ENCODE peak calls at places on chromosomes 12 and 14, in eight cellular contexts. One of them, this sample, is unnamed.

GRCh38 chr14:90288646-90289355 is 32.4 kb downstream of the PSMC1 start:
- DNase-seq in GM23248: no peak
- DNase-seq in HuH-7.5: no peak
- DNase-seq in stimulated activated CD4-positive, alpha-beta T cell treated with anti-CD3 and anti-CD28 coated beads, Interleukin-1b, Interleukin-23, amount 100 ng/mL, for 1 hour: no peak
- DNase-seq in HT-29: no peak
- DNase-seq in activated T-cell treated with anti-CD3 and anti-CD28 coated beads for 1 hour: no peak
- DNase-seq in 8988T: no peak
- DNase-seq in amniotic stem cell: no peak
- DNase-seq in this sample: peak; percentile 25

GRCh38 chr12:55926738-55927587 is 731 bp downstream of the PYM1 start:
- DNase-seq in stimulated activated CD4-positive, alpha-beta T cell treated with anti-CD3 and anti-CD28 coated beads, Interleukin-1b, Interleukin-23, amount 100 ng/mL, for 1 hour: peak; percentile 74
- DNase-seq in 8988T: peak; percentile 94
- DNase-seq in GM23248: peak; percentile 91
- DNase-seq in HuH-7.5: peak; percentile 95
- DNase-seq in activated T-cell treated with anti-CD3 and anti-CD28 coated beads for 1 hour: peak; percentile 84
- DNase-seq in amniotic stem cell: peak; percentile 88
- DNase-seq in HT-29: peak; percentile 93
- DNase-seq in this sample: peak; percentile 91

GRCh38 chr14:89221109-89221508 is 195.9 kb downstream of the FOXN3 start:
- DNase-seq in HuH-7.5: no peak
- DNase-seq in HT-29: peak; percentile 38
- DNase-seq in activated T-cell treated with anti-CD3 and anti-CD28 coated beads for 1 hour: no peak
- DNase-seq in amniotic stem cell: peak; percentile 25
- DNase-seq in 8988T: no peak
- DNase-seq in GM23248: peak; percentile 77
- DNase-seq in stimulated activated CD4-positive, alpha-beta T cell treated with anti-CD3 and anti-CD28 coated beads, Interleukin-1b, Interleukin-23, amount 100 ng/mL, for 1 hour: no peak
- DNase-seq in this sample: peak; percentile 84

GRCh38 chr12:69657376-69658137 is 41.5 kb downstream of the BEST3 start:
- DNase-seq in HT-29: no peak
- DNase-seq in 8988T: no peak
- DNase-seq in stimulated activated CD4-positive, alpha-beta T cell treated with anti-CD3 and anti-CD28 coated beads, Interleukin-1b, Interleukin-23, amount 100 ng/mL, for 1 hour: no peak
- DNase-seq in amniotic stem cell: no peak
- DNase-seq in activated T-cell treated with anti-CD3 and anti-CD28 coated beads for 1 hour: no peak
- DNase-seq in GM23248: no peak
- DNase-seq in HuH-7.5: peak; percentile 45
- DNase-seq in this sample: peak; percentile 67

GRCh38 chr14:59354666-59355065 is 110.5 kb downstream of the GPR135 start:
- DNase-seq in HuH-7.5: no peak
- DNase-seq in stimulated activated CD4-positive, alpha-beta T cell treated with anti-CD3 and anti-CD28 coated beads, Interleukin-1b, Interleukin-23, amount 100 ng/mL, for 1 hour: no peak
- DNase-seq in HT-29: no peak
- DNase-seq in GM23248: peak; percentile 75
- DNase-seq in activated T-cell treated with anti-CD3 and anti-CD28 coated beads for 1 hour: no peak
- DNase-seq in 8988T: no peak
- DNase-seq in amniotic stem cell: no peak
- DNase-seq in this sample: peak; percentile 88

GRCh38 chr12:54126696-54127537 is 61.9 kb downstream of the SMUG1 start:
- DNase-seq in HT-29: no peak
- DNase-seq in stimulated activated CD4-positive, alpha-beta T cell treated with anti-CD3 and anti-CD28 coated beads, Interleukin-1b, Interleukin-23, amount 100 ng/mL, for 1 hour: no peak
- DNase-seq in activated T-cell treated with anti-CD3 and anti-CD28 coated beads for 1 hour: no peak
- DNase-seq in GM23248: peak; percentile 83
- DNase-seq in amniotic stem cell: no peak
- DNase-seq in 8988T: no peak
- DNase-seq in HuH-7.5: peak; percentile 57
- DNase-seq in this sample: no peak

GRCh38 chr12:42442888-42443287 is 116.9 kb downstream of the PPHLN1 start:
- DNase-seq in stimulated activated CD4-positive, alpha-beta T cell treated with anti-CD3 and anti-CD28 coated beads, Interleukin-1b, Interleukin-23, amount 100 ng/mL, for 1 hour: no peak
- DNase-seq in HT-29: no peak
- DNase-seq in HuH-7.5: no peak
- DNase-seq in amniotic stem cell: no peak
- DNase-seq in 8988T: no peak
- DNase-seq in activated T-cell treated with anti-CD3 and anti-CD28 coated beads for 1 hour: no peak
- DNase-seq in GM23248: no peak
- DNase-seq in this sample: no peak

GRCh38 chr12:41907036-41907435 is 237.6 kb downstream of the GXYLT1 start:
- DNase-seq in amniotic stem cell: no peak
- DNase-seq in HuH-7.5: no peak
- DNase-seq in GM23248: no peak
- DNase-seq in stimulated activated CD4-positive, alpha-beta T cell treated with anti-CD3 and anti-CD28 coated beads, Interleukin-1b, Interleukin-23, amount 100 ng/mL, for 1 hour: no peak
- DNase-seq in activated T-cell treated with anti-CD3 and anti-CD28 coated beads for 1 hour: no peak
- DNase-seq in 8988T: no peak
- DNase-seq in HT-29: no peak
- DNase-seq in this sample: no peak

GRCh38 chr12:92339198-92339821 is 193.7 kb upstream of the BTG1 start:
- DNase-seq in 8988T: no peak
- DNase-seq in activated T-cell treated with anti-CD3 and anti-CD28 coated beads for 1 hour: no peak
- DNase-seq in HuH-7.5: no peak
- DNase-seq in HT-29: no peak
- DNase-seq in amniotic stem cell: no peak
- DNase-seq in stimulated activated CD4-positive, alpha-beta T cell treated with anti-CD3 and anti-CD28 coated beads, Interleukin-1b, Interleukin-23, amount 100 ng/mL, for 1 hour: no peak
- DNase-seq in GM23248: no peak
- DNase-seq in this sample: no peak

GRCh38 chr12:9794484-9795063 is 32.7 kb upstream of the KLRF1 start:
- DNase-seq in 8988T: no peak
- DNase-seq in HuH-7.5: no peak
- DNase-seq in activated T-cell treated with anti-CD3 and anti-CD28 coated beads for 1 hour: no peak
- DNase-seq in stimulated activated CD4-positive, alpha-beta T cell treated with anti-CD3 and anti-CD28 coated beads, Interleukin-1b, Interleukin-23, amount 100 ng/mL, for 1 hour: no peak
- DNase-seq in GM23248: no peak
- DNase-seq in amniotic stem cell: no peak
- DNase-seq in HT-29: no peak
- DNase-seq in this sample: no peak

GRCh38 chr12:5318874-5319273 is 113.0 kb upstream of the NTF3 start:
- DNase-seq in stimulated activated CD4-positive, alpha-beta T cell treated with anti-CD3 and anti-CD28 coated beads, Interleukin-1b, Interleukin-23, amount 100 ng/mL, for 1 hour: no peak
- DNase-seq in 8988T: no peak
- DNase-seq in GM23248: peak; percentile 88
- DNase-seq in activated T-cell treated with anti-CD3 and anti-CD28 coated beads for 1 hour: no peak
- DNase-seq in HT-29: no peak
- DNase-seq in amniotic stem cell: peak; percentile 12
- DNase-seq in HuH-7.5: no peak
- DNase-seq in this sample: peak; percentile 87

GRCh38 chr12:39935839-39936238 is 170.0 kb downstream of the SLC2A13 start:
- DNase-seq in amniotic stem cell: no peak
- DNase-seq in activated T-cell treated with anti-CD3 and anti-CD28 coated beads for 1 hour: no peak
- DNase-seq in GM23248: no peak
- DNase-seq in HuH-7.5: no peak
- DNase-seq in 8988T: no peak
- DNase-seq in HT-29: no peak
- DNase-seq in stimulated activated CD4-positive, alpha-beta T cell treated with anti-CD3 and anti-CD28 coated beads, Interleukin-1b, Interleukin-23, amount 100 ng/mL, for 1 hour: no peak
- DNase-seq in this sample: no peak

GRCh38 chr12:23621910-23622309 is 327.6 kb downstream of the SOX5 start:
- DNase-seq in GM23248: no peak
- DNase-seq in HT-29: no peak
- DNase-seq in stimulated activated CD4-positive, alpha-beta T cell treated with anti-CD3 and anti-CD28 coated beads, Interleukin-1b, Interleukin-23, amount 100 ng/mL, for 1 hour: no peak
- DNase-seq in amniotic stem cell: no peak
- DNase-seq in HuH-7.5: no peak
- DNase-seq in 8988T: no peak
- DNase-seq in activated T-cell treated with anti-CD3 and anti-CD28 coated beads for 1 hour: no peak
- DNase-seq in this sample: no peak

GRCh38 chr12:20950248-20950647 is 139.7 kb downstream of the SLCO1B3 start:
- DNase-seq in GM23248: peak; percentile 36
- DNase-seq in 8988T: no peak
- DNase-seq in HT-29: peak; percentile 56
- DNase-seq in stimulated activated CD4-positive, alpha-beta T cell treated with anti-CD3 and anti-CD28 coated beads, Interleukin-1b, Interleukin-23, amount 100 ng/mL, for 1 hour: no peak
- DNase-seq in activated T-cell treated with anti-CD3 and anti-CD28 coated beads for 1 hour: no peak
- DNase-seq in amniotic stem cell: no peak
- DNase-seq in HuH-7.5: peak; percentile 3
- DNase-seq in this sample: no peak

GRCh38 chr12:77560714-77561113 is 270.0 kb upstream of the NAV3 start:
- DNase-seq in amniotic stem cell: no peak
- DNase-seq in HuH-7.5: no peak
- DNase-seq in GM23248: no peak
- DNase-seq in 8988T: no peak
- DNase-seq in HT-29: no peak
- DNase-seq in stimulated activated CD4-positive, alpha-beta T cell treated with anti-CD3 and anti-CD28 coated beads, Interleukin-1b, Interleukin-23, amount 100 ng/mL, for 1 hour: no peak
- DNase-seq in activated T-cell treated with anti-CD3 and anti-CD28 coated beads for 1 hour: no peak
- DNase-seq in this sample: no peak

GRCh38 chr12:39272934-39273770 is 169.8 kb downstream of the KIF21A start:
- DNase-seq in activated T-cell treated with anti-CD3 and anti-CD28 coated beads for 1 hour: no peak
- DNase-seq in GM23248: peak; percentile 66
- DNase-seq in HT-29: peak; percentile 70
- DNase-seq in HuH-7.5: peak; percentile 13
- DNase-seq in amniotic stem cell: peak; percentile 6
- DNase-seq in 8988T: no peak
- DNase-seq in stimulated activated CD4-positive, alpha-beta T cell treated with anti-CD3 and anti-CD28 coated beads, Interleukin-1b, Interleukin-23, amount 100 ng/mL, for 1 hour: no peak
- DNase-seq in this sample: peak; percentile 3

GRCh38 chr12:132559652-132560420 is 50.5 kb downstream of the LRCOL1 start:
- DNase-seq in HT-29: peak; percentile 64
- DNase-seq in GM23248: peak; percentile 65
- DNase-seq in stimulated activated CD4-positive, alpha-beta T cell treated with anti-CD3 and anti-CD28 coated beads, Interleukin-1b, Interleukin-23, amount 100 ng/mL, for 1 hour: no peak
- DNase-seq in amniotic stem cell: peak; percentile 5
- DNase-seq in HuH-7.5: peak; percentile 91
- DNase-seq in 8988T: peak; percentile 97
- DNase-seq in activated T-cell treated with anti-CD3 and anti-CD28 coated beads for 1 hour: no peak
- DNase-seq in this sample: peak; percentile 36

GRCh38 chr12:117012189-117012805 is 86.9 kb downstream of the TESC start:
- DNase-seq in HuH-7.5: no peak
- DNase-seq in HT-29: no peak
- DNase-seq in amniotic stem cell: no peak
- DNase-seq in GM23248: peak; percentile 71
- DNase-seq in stimulated activated CD4-positive, alpha-beta T cell treated with anti-CD3 and anti-CD28 coated beads, Interleukin-1b, Interleukin-23, amount 100 ng/mL, for 1 hour: no peak
- DNase-seq in activated T-cell treated with anti-CD3 and anti-CD28 coated beads for 1 hour: no peak
- DNase-seq in 8988T: no peak
- DNase-seq in this sample: peak; percentile 41

GRCh38 chr14:61925043-61925442 is 162.8 kb downstream of the SNAPC1 start:
- DNase-seq in 8988T: no peak
- DNase-seq in HuH-7.5: no peak
- DNase-seq in HT-29: peak; percentile 6
- DNase-seq in activated T-cell treated with anti-CD3 and anti-CD28 coated beads for 1 hour: no peak
- DNase-seq in stimulated activated CD4-positive, alpha-beta T cell treated with anti-CD3 and anti-CD28 coated beads, Interleukin-1b, Interleukin-23, amount 100 ng/mL, for 1 hour: no peak
- DNase-seq in amniotic stem cell: no peak
- DNase-seq in GM23248: peak; percentile 38
- DNase-seq in this sample: peak; percentile 29

GRCh38 chr12:54213084-54213483 is 24.3 kb upstream of the SMUG1 start:
- DNase-seq in HT-29: no peak
- DNase-seq in activated T-cell treated with anti-CD3 and anti-CD28 coated beads for 1 hour: no peak
- DNase-seq in GM23248: peak; percentile 56
- DNase-seq in stimulated activated CD4-positive, alpha-beta T cell treated with anti-CD3 and anti-CD28 coated beads, Interleukin-1b, Interleukin-23, amount 100 ng/mL, for 1 hour: no peak
- DNase-seq in amniotic stem cell: no peak
- DNase-seq in HuH-7.5: no peak
- DNase-seq in 8988T: no peak
- DNase-seq in this sample: no peak

GRCh38 chr12:42173961-42174521 is 29.4 kb upstream of the GXYLT1 start:
- DNase-seq in stimulated activated CD4-positive, alpha-beta T cell treated with anti-CD3 and anti-CD28 coated beads, Interleukin-1b, Interleukin-23, amount 100 ng/mL, for 1 hour: no peak
- DNase-seq in 8988T: no peak
- DNase-seq in amniotic stem cell: no peak
- DNase-seq in HT-29: no peak
- DNase-seq in activated T-cell treated with anti-CD3 and anti-CD28 coated beads for 1 hour: no peak
- DNase-seq in GM23248: no peak
- DNase-seq in HuH-7.5: no peak
- DNase-seq in this sample: no peak

GRCh38 chr12:49793620-49794019 is 34.6 kb downstream of the NCKAP5L start:
- DNase-seq in activated T-cell treated with anti-CD3 and anti-CD28 coated beads for 1 hour: no peak
- DNase-seq in HT-29: no peak
- DNase-seq in 8988T: no peak
- DNase-seq in GM23248: no peak
- DNase-seq in HuH-7.5: no peak
- DNase-seq in amniotic stem cell: no peak
- DNase-seq in stimulated activated CD4-positive, alpha-beta T cell treated with anti-CD3 and anti-CD28 coated beads, Interleukin-1b, Interleukin-23, amount 100 ng/mL, for 1 hour: no peak
- DNase-seq in this sample: no peak

GRCh38 chr12:65926119-65927004 is 102.1 kb downstream of the HMGA2 start:
- DNase-seq in activated T-cell treated with anti-CD3 and anti-CD28 coated beads for 1 hour: no peak
- DNase-seq in amniotic stem cell: no peak
- DNase-seq in HT-29: peak; percentile 75
- DNase-seq in HuH-7.5: no peak
- DNase-seq in 8988T: no peak
- DNase-seq in stimulated activated CD4-positive, alpha-beta T cell treated with anti-CD3 and anti-CD28 coated beads, Interleukin-1b, Interleukin-23, amount 100 ng/mL, for 1 hour: no peak
- DNase-seq in GM23248: no peak
- DNase-seq in this sample: no peak

GRCh38 chr14:44960646-44961045 is 1.1 kb downstream of the KLHL28 start:
- DNase-seq in amniotic stem cell: no peak
- DNase-seq in HuH-7.5: no peak
- DNase-seq in 8988T: no peak
- DNase-seq in HT-29: no peak
- DNase-seq in activated T-cell treated with anti-CD3 and anti-CD28 coated beads for 1 hour: no peak
- DNase-seq in GM23248: peak; percentile 58
- DNase-seq in stimulated activated CD4-positive, alpha-beta T cell treated with anti-CD3 and anti-CD28 coated beads, Interleukin-1b, Interleukin-23, amount 100 ng/mL, for 1 hour: no peak
- DNase-seq in this sample: no peak

GRCh38 chr12:124279846-124280360 is 15.0 kb upstream of the RFLNA start:
- DNase-seq in HuH-7.5: no peak
- DNase-seq in activated T-cell treated with anti-CD3 and anti-CD28 coated beads for 1 hour: no peak
- DNase-seq in stimulated activated CD4-positive, alpha-beta T cell treated with anti-CD3 and anti-CD28 coated beads, Interleukin-1b, Interleukin-23, amount 100 ng/mL, for 1 hour: no peak
- DNase-seq in 8988T: no peak
- DNase-seq in HT-29: no peak
- DNase-seq in GM23248: peak; percentile 33
- DNase-seq in amniotic stem cell: no peak
- DNase-seq in this sample: no peak

GRCh38 chr12:88172844-88173407 is 30.8 kb downstream of the TMTC3 start:
- DNase-seq in GM23248: peak; percentile 33
- DNase-seq in HuH-7.5: no peak
- DNase-seq in 8988T: no peak
- DNase-seq in amniotic stem cell: no peak
- DNase-seq in HT-29: no peak
- DNase-seq in activated T-cell treated with anti-CD3 and anti-CD28 coated beads for 1 hour: no peak
- DNase-seq in stimulated activated CD4-positive, alpha-beta T cell treated with anti-CD3 and anti-CD28 coated beads, Interleukin-1b, Interleukin-23, amount 100 ng/mL, for 1 hour: no peak
- DNase-seq in this sample: peak; percentile 71

GRCh38 chr14:55609681-55610080 is 29.7 kb downstream of the KTN1 start:
- DNase-seq in stimulated activated CD4-positive, alpha-beta T cell treated with anti-CD3 and anti-CD28 coated beads, Interleukin-1b, Interleukin-23, amount 100 ng/mL, for 1 hour: no peak
- DNase-seq in HT-29: no peak
- DNase-seq in 8988T: no peak
- DNase-seq in HuH-7.5: no peak
- DNase-seq in activated T-cell treated with anti-CD3 and anti-CD28 coated beads for 1 hour: no peak
- DNase-seq in GM23248: peak; percentile 71
- DNase-seq in amniotic stem cell: no peak
- DNase-seq in this sample: peak; percentile 61

GRCh38 chr14:90755661-90756304 is 60.4 kb downstream of the TTC7B start:
- DNase-seq in stimulated activated CD4-positive, alpha-beta T cell treated with anti-CD3 and anti-CD28 coated beads, Interleukin-1b, Interleukin-23, amount 100 ng/mL, for 1 hour: no peak
- DNase-seq in activated T-cell treated with anti-CD3 and anti-CD28 coated beads for 1 hour: no peak
- DNase-seq in GM23248: peak; percentile 40
- DNase-seq in 8988T: no peak
- DNase-seq in HT-29: no peak
- DNase-seq in HuH-7.5: no peak
- DNase-seq in amniotic stem cell: no peak
- DNase-seq in this sample: peak; percentile 38

GRCh38 chr14:24367506-24368214 is at the start of gene NFATC4:
- DNase-seq in GM23248: peak; percentile 92
- DNase-seq in stimulated activated CD4-positive, alpha-beta T cell treated with anti-CD3 and anti-CD28 coated beads, Interleukin-1b, Interleukin-23, amount 100 ng/mL, for 1 hour: no peak
- DNase-seq in 8988T: peak; percentile 53
- DNase-seq in HT-29: no peak
- DNase-seq in HuH-7.5: no peak
- DNase-seq in activated T-cell treated with anti-CD3 and anti-CD28 coated beads for 1 hour: no peak
- DNase-seq in amniotic stem cell: peak; percentile 88
- DNase-seq in this sample: peak; percentile 96

GRCh38 chr12:115798309-115798917 is 479.1 kb downstream of the MED13L start:
- DNase-seq in stimulated activated CD4-positive, alpha-beta T cell treated with anti-CD3 and anti-CD28 coated beads, Interleukin-1b, Interleukin-23, amount 100 ng/mL, for 1 hour: no peak
- DNase-seq in 8988T: no peak
- DNase-seq in activated T-cell treated with anti-CD3 and anti-CD28 coated beads for 1 hour: no peak
- DNase-seq in HT-29: no peak
- DNase-seq in GM23248: no peak
- DNase-seq in HuH-7.5: no peak
- DNase-seq in amniotic stem cell: no peak
- DNase-seq in this sample: no peak

GRCh38 chr12:108495054-108495453 is 20.0 kb upstream of the FICD start:
- DNase-seq in 8988T: no peak
- DNase-seq in HT-29: peak; percentile 71
- DNase-seq in GM23248: peak; percentile 55
- DNase-seq in HuH-7.5: no peak
- DNase-seq in activated T-cell treated with anti-CD3 and anti-CD28 coated beads for 1 hour: no peak
- DNase-seq in stimulated activated CD4-positive, alpha-beta T cell treated with anti-CD3 and anti-CD28 coated beads, Interleukin-1b, Interleukin-23, amount 100 ng/mL, for 1 hour: no peak
- DNase-seq in amniotic stem cell: no peak
- DNase-seq in this sample: peak; percentile 12

GRCh38 chr12:992647-993046 is 1.6 kb downstream of the ERC1 start:
- DNase-seq in HT-29: no peak
- DNase-seq in 8988T: no peak
- DNase-seq in GM23248: no peak
- DNase-seq in HuH-7.5: no peak
- DNase-seq in amniotic stem cell: no peak
- DNase-seq in stimulated activated CD4-positive, alpha-beta T cell treated with anti-CD3 and anti-CD28 coated beads, Interleukin-1b, Interleukin-23, amount 100 ng/mL, for 1 hour: no peak
- DNase-seq in activated T-cell treated with anti-CD3 and anti-CD28 coated beads for 1 hour: no peak
- DNase-seq in this sample: no peak